ENCODE peak calls at places on chromosomes 2 and 18, in six cellular contexts. W is mesendoderm, I is IMR-90, Y is H1, Z is H9, P is neuronal stem cell. J is an unnamed sample.

GRCh38 chr2:197847666-197848401 is 43.4 kb downstream of the PLCL1 start:
- DNase-seq in W (no peak), I (peak), Y (no peak), Z (no peak), P (no peak), J (peak)

GRCh38 chr2:163556511-163556910 is 179.3 kb downstream of the FIGN start:
- DNase-seq in W (no peak), I (no peak), Y (no peak), Z (no peak), P (no peak), J (no peak)

GRCh38 chr2:67277450-67277849 is 119.7 kb upstream of the ETAA1 start:
- DNase-seq in W (peak), I (no peak), Y (no peak), Z (peak), P (no peak), J (peak)

GRCh38 chr2:159054985-159055384 is 86.5 kb downstream of the TANC1 start:
- DNase-seq in W (no peak), I (no peak), Y (no peak), Z (no peak), P (no peak), J (no peak)

GRCh38 chr2:74093426-74093825 is 54.3 kb downstream of the BOLA3 start:
- DNase-seq in W (no peak), I (no peak), Y (no peak), Z (no peak), P (no peak), J (no peak)

GRCh38 chr2:16665746-16666452 is at the start of gene CYRIA:
- DNase-seq in W (peak), I (no peak), Y (peak), Z (peak), P (peak), J (peak)

GRCh38 chr2:171410624-171411023 is 23.2 kb downstream of the METTL8 start:
- DNase-seq in W (no peak), I (no peak), Y (no peak), Z (no peak), P (no peak), J (no peak)

GRCh38 chr2:54194761-54195750 is 61.0 kb downstream of the TSPYL6 start:
- DNase-seq in W (no peak), I (no peak), Y (no peak), Z (no peak), P (no peak), J (no peak)

GRCh38 chr2:46842876-46843275 is 72.7 kb downstream of the MCFD2 start:
- DNase-seq in W (no peak), I (no peak), Y (no peak), Z (no peak), P (no peak), J (no peak)

GRCh38 chr2:60549250-60550150 is 4.0 kb downstream of the BCL11A start:
- DNase-seq in W (peak), I (no peak), Y (peak), Z (no peak), P (no peak), J (no peak)

GRCh38 chr2:45169339-45170190 is 160.3 kb upstream of the SIX2 start:
- DNase-seq in W (peak), I (no peak), Y (peak), Z (peak), P (peak), J (peak)

GRCh38 chr18:13474336-13474735 is 252.0 kb downstream of the FAM210A start:
- DNase-seq in W (no peak), I (no peak), Y (no peak), Z (no peak), P (no peak), J (no peak)

GRCh38 chr2:120856421-120856862 is 120.8 kb downstream of the GLI2 start:
- DNase-seq in W (peak), I (peak), Y (no peak), Z (peak), P (peak), J (peak)

GRCh38 chr18:48031011-48031480 is 100.6 kb upstream of the SMAD2 start:
- DNase-seq in W (peak), I (peak), Y (peak), Z (peak), P (peak), J (peak)

GRCh38 chr18:50126466-50126865 is 68.5 kb downstream of the MYO5B start:
- DNase-seq in W (no peak), I (no peak), Y (no peak), Z (no peak), P (no peak), J (no peak)

GRCh38 chr2:46537624-46538023 is 58.3 kb downstream of the TMEM247 start:
- DNase-seq in W (no peak), I (no peak), Y (no peak), Z (no peak), P (no peak), J (no peak)

GRCh38 chr2:43255249-43255960 is 29.0 kb upstream of the ZFP36L2 start:
- DNase-seq in W (no peak), I (no peak), Y (no peak), Z (no peak), P (no peak), J (no peak)

GRCh38 chr18:63831080-63831788 is 56.0 kb downstream of the SERPINB7 start:
- DNase-seq in W (peak), I (peak), Y (no peak), Z (no peak), P (no peak), J (peak)

GRCh38 chr2:156935611-156936010 is 321.9 kb upstream of the GALNT5 start:
- DNase-seq in W (no peak), I (no peak), Y (no peak), Z (no peak), P (no peak), J (peak)

GRCh38 chr2:20617081-20617575 is 33.8 kb downstream of the HS1BP3 start:
- DNase-seq in W (peak), I (no peak), Y (peak), Z (peak), P (no peak), J (no peak)
- H3K18ac ChIP-seq in W (no peak), I (peak), Y (peak), Z (no peak), P (peak), J (peak)

GRCh38 chr18:10927290-10927979 is 221.9 kb downstream of the PIEZO2 start:
- DNase-seq in W (no peak), I (peak), Y (no peak), Z (no peak), P (no peak), J (peak)
- H3K27ac ChIP-seq in W (no peak), I (peak), Y (no peak), Z (no peak), P (no peak), J (no peak)

DNA sequence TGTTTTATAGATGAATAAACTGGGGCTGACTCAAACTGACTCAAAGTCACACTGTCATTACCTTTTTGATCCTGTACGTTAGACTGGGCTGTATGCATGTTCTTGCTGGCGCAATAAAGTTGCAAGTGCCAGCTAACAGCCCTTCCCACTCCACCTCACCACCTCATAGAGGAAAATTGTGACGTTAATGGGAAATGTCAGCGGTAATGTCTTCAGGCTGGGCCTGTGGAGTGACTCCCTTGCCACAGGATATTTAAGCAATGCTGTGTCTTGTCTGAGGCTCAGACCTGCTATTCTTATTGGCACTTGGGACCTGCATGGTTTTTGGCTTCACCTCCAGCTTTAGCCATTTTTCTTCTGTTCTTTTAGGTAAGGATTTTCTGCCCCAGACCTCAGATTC is 25.2 kb upstream of the CASP10 start:
- DNase-seq in W (no peak), I (no peak), Y (no peak), Z (no peak), P (no peak), J (no peak)
- H3K18ac ChIP-seq in W (peak), I (peak), Y (no peak), Z (no peak), P (no peak), J (no peak)

GRCh38 chr2:3197308-3197707 is 180.3 kb downstream of the EIPR1 start:
- DNase-seq in W (no peak), I (no peak), Y (no peak), Z (no peak), P (no peak), J (no peak)

GRCh38 chr2:3195865-3196504 is 181.6 kb downstream of the EIPR1 start:
- DNase-seq in W (no peak), I (no peak), Y (no peak), Z (no peak), P (no peak), J (no peak)

GRCh38 chr2:3196716-3197115 is 180.9 kb downstream of the EIPR1 start:
- DNase-seq in W (no peak), I (no peak), Y (no peak), Z (no peak), P (no peak), J (no peak)

GRCh38 chr2:3199660-3200345 is 177.8 kb downstream of the EIPR1 start:
- DNase-seq in W (no peak), I (no peak), Y (no peak), Z (no peak), P (no peak), J (no peak)

DNA sequence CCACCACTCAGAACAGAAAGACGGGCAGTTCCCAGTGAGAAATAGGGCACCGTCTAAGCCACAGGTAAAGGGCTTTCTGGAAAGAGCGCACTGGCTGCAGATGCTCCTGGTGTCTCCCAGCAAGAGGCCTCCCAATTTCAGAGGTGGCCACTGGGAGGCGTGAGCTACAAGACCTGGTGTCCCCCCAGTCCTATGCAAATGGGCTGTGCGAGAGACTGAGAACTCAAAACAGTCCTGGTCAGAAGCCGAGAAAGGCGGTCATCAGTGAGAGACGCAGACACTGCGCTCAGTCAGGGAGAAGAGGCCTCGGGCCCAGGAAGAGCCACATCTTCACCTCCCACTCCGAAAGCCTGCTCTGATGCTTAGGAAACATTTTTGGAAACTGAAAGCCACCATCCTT is 179.5 kb downstream of the EIPR1 start:
- DNase-seq in W (peak), I (no peak), Y (peak), Z (peak), P (peak), J (no peak)
- H3K27ac ChIP-seq in W (no peak), I (no peak), Y (peak), Z (no peak), P (no peak), J (no peak)

GRCh38 chr18:54949588-54949987 is 9.7 kb downstream of the CCDC68 start:
- DNase-seq in W (no peak), I (no peak), Y (no peak), Z (no peak), P (no peak), J (no peak)

GRCh38 chr18:54946149-54946581 is 13.1 kb downstream of the CCDC68 start:
- DNase-seq in W (no peak), I (peak), Y (no peak), Z (no peak), P (no peak), J (peak)

GRCh38 chr18:54947115-54947514 is 12.1 kb downstream of the CCDC68 start:
- DNase-seq in W (no peak), I (no peak), Y (no peak), Z (no peak), P (no peak), J (no peak)

GRCh38 chr18:54950221-54950620 is 9.0 kb downstream of the CCDC68 start:
- DNase-seq in W (peak), I (no peak), Y (no peak), Z (no peak), P (no peak), J (peak)

DNA sequence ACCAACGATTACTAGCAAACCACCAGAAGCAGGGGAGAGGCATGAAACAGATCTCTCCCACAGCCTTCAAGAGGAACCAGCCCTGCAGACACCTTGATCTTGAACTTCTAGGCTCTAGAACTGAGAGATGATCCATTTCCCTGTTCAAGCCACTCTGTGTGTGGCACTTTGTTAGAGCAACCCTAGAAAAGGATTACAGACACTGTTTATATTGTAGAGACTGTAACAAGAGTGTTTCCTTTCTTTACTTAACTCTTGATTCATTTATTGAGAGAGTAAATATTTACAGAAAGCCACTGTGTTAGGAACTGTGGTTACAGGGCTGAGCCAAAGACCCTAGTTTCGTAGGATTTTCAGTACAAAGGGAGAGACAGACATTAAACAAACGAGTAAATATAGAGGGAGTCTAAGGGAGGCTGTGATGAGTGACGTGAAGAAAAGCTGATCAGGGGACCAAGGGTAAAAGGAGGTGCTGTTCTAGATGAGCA is 10.9 kb downstream of the CCDC68 start:
- DNase-seq in W (no peak), I (peak), Y (no peak), Z (no peak), P (no peak), J (no peak)
- H3K18ac ChIP-seq in W (no peak), I (peak), Y (no peak), Z (no peak), P (no peak), J (no peak)

GRCh38 chr2:33437297-33437696 is 39.2 kb upstream of the RASGRP3 start:
- DNase-seq in W (no peak), I (peak), Y (no peak), Z (no peak), P (no peak), J (no peak)
- H3K27ac ChIP-seq in W (no peak), I (peak), Y (no peak), Z (no peak), P (no peak), J (no peak)

J was measured in trophoblast cell.